ENCODE peak calls at places on chromosomes 7 and 10, in ten cellular contexts. One of them, this sample, is unnamed. For H3K9me3, the result is how much of the 10 kb centered on the place peaks cover.

GRCh38 chr10:11149499-11149898 is 131.8 kb downstream of the CELF2 start:
- ATAC-seq in HCT116: no peak
- ATAC-seq in Panc1: no peak
- ATAC-seq in gastrocnemius medialis: no peak
- ATAC-seq in heart left ventricle: no peak
- ATAC-seq in T-helper 17 cell: peak
- ATAC-seq in mucosa of descending colon: peak
- ATAC-seq in upper lobe of right lung: peak
- ATAC-seq in IMR-90: no peak
- ATAC-seq in CD8-positive, alpha-beta T cell: peak
- ATAC-seq in this sample: no peak

GRCh38 chr10:3208481-3209406 is 36.2 kb upstream of the PITRM1 start:
- ATAC-seq in HCT116: no peak
- ATAC-seq in Panc1: no peak
- ATAC-seq in gastrocnemius medialis: no peak
- ATAC-seq in heart left ventricle: peak
- ATAC-seq in T-helper 17 cell: no peak
- ATAC-seq in mucosa of descending colon: no peak
- ATAC-seq in upper lobe of right lung: peak
- ATAC-seq in IMR-90: no peak
- ATAC-seq in CD8-positive, alpha-beta T cell: no peak
- ATAC-seq in this sample: no peak

GRCh38 chr10:17586741-17587720 is 30.1 kb downstream of the HACD1 start:
- ATAC-seq in HCT116: no peak
- ATAC-seq in Panc1: peak
- ATAC-seq in gastrocnemius medialis: no peak
- ATAC-seq in heart left ventricle: no peak
- ATAC-seq in T-helper 17 cell: no peak
- ATAC-seq in mucosa of descending colon: no peak
- ATAC-seq in upper lobe of right lung: no peak
- ATAC-seq in IMR-90: peak
- ATAC-seq in CD8-positive, alpha-beta T cell: no peak
- ATAC-seq in this sample: no peak

GRCh38 chr10:124745678-124746077 is 1.5 kb upstream of the FAM53B start:
- ATAC-seq in HCT116: no peak
- ATAC-seq in Panc1: no peak
- ATAC-seq in gastrocnemius medialis: no peak
- ATAC-seq in heart left ventricle: no peak
- ATAC-seq in T-helper 17 cell: no peak
- ATAC-seq in mucosa of descending colon: no peak
- ATAC-seq in upper lobe of right lung: peak
- ATAC-seq in IMR-90: no peak
- ATAC-seq in CD8-positive, alpha-beta T cell: no peak
- ATAC-seq in this sample: no peak

GRCh38 chr7:26699761-26700160 is 164.6 kb downstream of the SKAP2 start:
- ATAC-seq in HCT116: no peak
- ATAC-seq in Panc1: no peak
- ATAC-seq in gastrocnemius medialis: no peak
- ATAC-seq in heart left ventricle: no peak
- ATAC-seq in T-helper 17 cell: no peak
- ATAC-seq in mucosa of descending colon: peak
- ATAC-seq in upper lobe of right lung: no peak
- ATAC-seq in IMR-90: no peak
- ATAC-seq in CD8-positive, alpha-beta T cell: no peak
- ATAC-seq in this sample: peak

GRCh38 chr7:1530946-1531262 is 402 bp downstream of the MAFK start:
- ATAC-seq in HCT116: peak
- ATAC-seq in Panc1: no peak
- ATAC-seq in gastrocnemius medialis: peak
- ATAC-seq in heart left ventricle: no peak
- ATAC-seq in T-helper 17 cell: peak
- ATAC-seq in mucosa of descending colon: no peak
- ATAC-seq in upper lobe of right lung: no peak
- ATAC-seq in IMR-90: no peak
- ATAC-seq in CD8-positive, alpha-beta T cell: peak
- ATAC-seq in this sample: no peak

GRCh38 chr10:85635650-85636049 is 730.9 kb downstream of the GRID1 start:
- ATAC-seq in HCT116: no peak
- ATAC-seq in Panc1: peak
- ATAC-seq in gastrocnemius medialis: no peak
- ATAC-seq in heart left ventricle: no peak
- ATAC-seq in T-helper 17 cell: no peak
- ATAC-seq in mucosa of descending colon: no peak
- ATAC-seq in upper lobe of right lung: peak
- ATAC-seq in IMR-90: no peak
- ATAC-seq in CD8-positive, alpha-beta T cell: no peak
- ATAC-seq in this sample: no peak

GRCh38 chr7:46385662-46386309 is 464.7 kb upstream of the IGFBP3 start:
- ATAC-seq in HCT116: no peak
- ATAC-seq in Panc1: no peak
- ATAC-seq in gastrocnemius medialis: no peak
- ATAC-seq in heart left ventricle: no peak
- ATAC-seq in T-helper 17 cell: no peak
- ATAC-seq in mucosa of descending colon: no peak
- ATAC-seq in upper lobe of right lung: no peak
- ATAC-seq in IMR-90: peak
- ATAC-seq in CD8-positive, alpha-beta T cell: no peak
- ATAC-seq in this sample: no peak

GRCh38 chr7:142602756-142603155 is 146.5 kb upstream of the PRSS1 start:
- ATAC-seq in HCT116: no peak
- ATAC-seq in Panc1: no peak
- ATAC-seq in gastrocnemius medialis: peak
- ATAC-seq in heart left ventricle: no peak
- ATAC-seq in T-helper 17 cell: no peak
- ATAC-seq in mucosa of descending colon: no peak
- ATAC-seq in upper lobe of right lung: no peak
- ATAC-seq in IMR-90: no peak
- ATAC-seq in CD8-positive, alpha-beta T cell: no peak
- ATAC-seq in this sample: no peak

GRCh38 chr7:98483964-98484545 is 83.2 kb upstream of the BAIAP2L1 start:
- ATAC-seq in HCT116: no peak
- ATAC-seq in Panc1: no peak
- ATAC-seq in gastrocnemius medialis: no peak
- ATAC-seq in heart left ventricle: no peak
- ATAC-seq in T-helper 17 cell: no peak
- ATAC-seq in mucosa of descending colon: no peak
- ATAC-seq in upper lobe of right lung: no peak
- ATAC-seq in IMR-90: no peak
- ATAC-seq in CD8-positive, alpha-beta T cell: no peak
- ATAC-seq in this sample: no peak

GRCh38 chr7:194996-195829 is 2.8 kb downstream of the FAM20C start:
- ATAC-seq in HCT116: no peak
- ATAC-seq in Panc1: no peak
- ATAC-seq in gastrocnemius medialis: peak
- ATAC-seq in heart left ventricle: no peak
- ATAC-seq in T-helper 17 cell: no peak
- ATAC-seq in mucosa of descending colon: no peak
- ATAC-seq in upper lobe of right lung: no peak
- ATAC-seq in IMR-90: no peak
- ATAC-seq in CD8-positive, alpha-beta T cell: no peak
- ATAC-seq in this sample: no peak

GRCh38 chr10:131983780-131984179 is 2.1 kb upstream of the BNIP3 start:
- ATAC-seq in HCT116: no peak
- ATAC-seq in Panc1: no peak
- ATAC-seq in gastrocnemius medialis: no peak
- ATAC-seq in heart left ventricle: no peak
- ATAC-seq in T-helper 17 cell: no peak
- ATAC-seq in mucosa of descending colon: no peak
- ATAC-seq in upper lobe of right lung: no peak
- ATAC-seq in IMR-90: peak
- ATAC-seq in CD8-positive, alpha-beta T cell: no peak
- ATAC-seq in this sample: no peak

GRCh38 chr7:93133020-93133419 is 15.2 kb downstream of the SAMD9L start:
- ATAC-seq in HCT116: no peak
- ATAC-seq in Panc1: no peak
- ATAC-seq in gastrocnemius medialis: no peak
- ATAC-seq in heart left ventricle: no peak
- ATAC-seq in T-helper 17 cell: no peak
- ATAC-seq in mucosa of descending colon: no peak
- ATAC-seq in upper lobe of right lung: no peak
- ATAC-seq in IMR-90: no peak
- ATAC-seq in CD8-positive, alpha-beta T cell: no peak
- ATAC-seq in this sample: no peak
- H3K9me3 ChIP-seq in HCT116: under half
- H3K9me3 ChIP-seq in Panc1: under half
- H3K9me3 ChIP-seq in gastrocnemius medialis: under half
- H3K9me3 ChIP-seq in heart left ventricle: half or more
- H3K9me3 ChIP-seq in T-helper 17 cell: under half
- H3K9me3 ChIP-seq in mucosa of descending colon: under half
- H3K9me3 ChIP-seq in upper lobe of right lung: under half
- H3K9me3 ChIP-seq in IMR-90: under half
- H3K9me3 ChIP-seq in CD8-positive, alpha-beta T cell: under half
- H3K9me3 ChIP-seq in this sample: under half

DNA sequence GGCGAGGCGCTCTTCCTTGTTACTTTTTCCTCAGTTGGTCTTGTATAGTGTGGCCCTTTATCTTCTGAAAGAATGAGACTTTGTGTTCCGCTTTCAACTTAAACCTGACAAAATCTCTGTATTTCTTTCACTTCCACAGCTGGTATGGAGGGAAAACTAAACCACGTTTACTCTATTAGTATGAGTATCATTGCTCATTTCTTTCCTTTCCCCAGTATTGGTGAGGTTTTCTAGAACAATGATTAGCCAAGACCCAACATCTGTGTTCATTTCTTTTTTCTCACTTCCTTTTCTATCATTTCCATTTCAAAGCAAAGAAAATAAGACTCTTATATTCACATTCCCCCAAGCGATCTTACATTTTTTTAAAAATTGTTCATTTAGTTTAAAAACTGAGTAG is 165.3 kb downstream of the PAXIP1 start:
- ATAC-seq in HCT116: no peak
- ATAC-seq in Panc1: no peak
- ATAC-seq in gastrocnemius medialis: no peak
- ATAC-seq in heart left ventricle: no peak
- ATAC-seq in T-helper 17 cell: no peak
- ATAC-seq in mucosa of descending colon: no peak
- ATAC-seq in upper lobe of right lung: no peak
- ATAC-seq in IMR-90: no peak
- ATAC-seq in CD8-positive, alpha-beta T cell: no peak
- ATAC-seq in this sample: no peak
- H3K9me3 ChIP-seq in HCT116: under half
- H3K9me3 ChIP-seq in Panc1: under half
- H3K9me3 ChIP-seq in gastrocnemius medialis: under half
- H3K9me3 ChIP-seq in heart left ventricle: under half
- H3K9me3 ChIP-seq in T-helper 17 cell: under half
- H3K9me3 ChIP-seq in mucosa of descending colon: under half
- H3K9me3 ChIP-seq in upper lobe of right lung: under half
- H3K9me3 ChIP-seq in IMR-90: half or more
- H3K9me3 ChIP-seq in CD8-positive, alpha-beta T cell: under half
- H3K9me3 ChIP-seq in this sample: under half

GRCh38 chr10:38050212-38050611 is 39.7 kb downstream of the ZNF33A start:
- ATAC-seq in HCT116: no peak
- ATAC-seq in Panc1: no peak
- ATAC-seq in gastrocnemius medialis: no peak
- ATAC-seq in heart left ventricle: peak
- ATAC-seq in T-helper 17 cell: no peak
- ATAC-seq in mucosa of descending colon: no peak
- ATAC-seq in upper lobe of right lung: no peak
- ATAC-seq in IMR-90: no peak
- ATAC-seq in CD8-positive, alpha-beta T cell: no peak
- ATAC-seq in this sample: no peak

DNA sequence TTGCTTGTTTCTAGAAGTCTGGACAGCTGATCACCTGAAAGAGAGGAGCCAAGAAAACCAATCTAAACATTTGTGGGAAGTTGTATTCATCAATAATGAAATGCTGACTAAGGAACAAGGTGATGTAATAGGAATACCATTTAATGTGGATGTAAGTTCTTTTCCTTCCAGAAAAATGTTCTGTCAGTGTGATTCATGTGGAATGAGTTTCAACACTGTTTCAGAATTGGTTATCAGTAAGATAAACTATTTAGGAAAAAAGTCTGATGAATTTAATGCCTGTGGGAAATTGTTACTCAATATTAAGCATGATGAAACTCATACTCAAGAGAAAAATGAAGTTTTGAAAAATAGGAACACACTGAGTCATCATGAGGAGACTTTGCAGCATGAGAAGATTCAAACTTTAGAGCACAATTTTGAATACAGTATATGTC is 39.8 kb upstream of the ZNF37A start:
- ATAC-seq in HCT116: no peak
- ATAC-seq in Panc1: no peak
- ATAC-seq in gastrocnemius medialis: no peak
- ATAC-seq in heart left ventricle: no peak
- ATAC-seq in T-helper 17 cell: no peak
- ATAC-seq in mucosa of descending colon: no peak
- ATAC-seq in upper lobe of right lung: no peak
- ATAC-seq in IMR-90: peak
- ATAC-seq in CD8-positive, alpha-beta T cell: no peak
- ATAC-seq in this sample: no peak
- H3K9me3 ChIP-seq in HCT116: under half
- H3K9me3 ChIP-seq in Panc1: under half
- H3K9me3 ChIP-seq in gastrocnemius medialis: under half
- H3K9me3 ChIP-seq in heart left ventricle: half or more
- H3K9me3 ChIP-seq in T-helper 17 cell: half or more
- H3K9me3 ChIP-seq in mucosa of descending colon: half or more
- H3K9me3 ChIP-seq in upper lobe of right lung: under half
- H3K9me3 ChIP-seq in IMR-90: under half
- H3K9me3 ChIP-seq in CD8-positive, alpha-beta T cell: under half
- H3K9me3 ChIP-seq in this sample: under half

DNA sequence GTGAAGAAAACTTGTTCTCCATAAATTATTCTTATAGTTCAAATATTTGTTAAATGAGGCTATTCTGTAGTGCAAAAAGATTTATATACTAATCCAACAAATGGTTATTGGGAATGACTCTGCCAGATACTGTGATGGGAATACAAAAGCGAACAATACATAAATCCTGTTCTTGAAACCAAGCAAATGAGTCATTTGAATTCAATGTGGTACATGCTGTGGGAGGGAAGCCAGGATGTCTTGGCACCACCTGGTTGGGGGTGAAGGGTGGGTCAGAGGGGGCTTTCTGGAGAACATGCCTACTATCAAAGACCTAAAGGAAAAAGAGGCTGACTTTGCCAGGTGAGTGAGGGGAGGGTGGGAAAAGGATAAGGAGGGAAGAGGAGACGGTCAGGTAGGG is 594.2 kb downstream of the CALN1 start:
- ATAC-seq in HCT116: no peak
- ATAC-seq in Panc1: no peak
- ATAC-seq in gastrocnemius medialis: no peak
- ATAC-seq in heart left ventricle: no peak
- ATAC-seq in T-helper 17 cell: no peak
- ATAC-seq in mucosa of descending colon: no peak
- ATAC-seq in upper lobe of right lung: no peak
- ATAC-seq in IMR-90: no peak
- ATAC-seq in CD8-positive, alpha-beta T cell: no peak
- ATAC-seq in this sample: no peak
- H3K9me3 ChIP-seq in HCT116: under half
- H3K9me3 ChIP-seq in Panc1: under half
- H3K9me3 ChIP-seq in gastrocnemius medialis: under half
- H3K9me3 ChIP-seq in heart left ventricle: under half
- H3K9me3 ChIP-seq in T-helper 17 cell: under half
- H3K9me3 ChIP-seq in mucosa of descending colon: under half
- H3K9me3 ChIP-seq in upper lobe of right lung: under half
- H3K9me3 ChIP-seq in IMR-90: under half
- H3K9me3 ChIP-seq in CD8-positive, alpha-beta T cell: under half
- H3K9me3 ChIP-seq in this sample: under half

This sample was measured in gastroesophageal sphincter.